ENCODE peak calls at places on chromosomes 3 and 15, in eight cellular contexts. D is EL, W is AG20443, S is nephron progenitor cell, Y is gastrocnemius medialis, N is adrenal gland, K is nucleus accumbens, Z is stromal cell of bone marrow. U is an unnamed sample.

GRCh38 chr3:37861540-37862051 is at the start of gene CTDSPL:
- DNase-seq in D (peak), W (peak), S (peak), Y (no peak), N (peak), K (no peak), Z (peak), U (no peak)

GRCh38 chr15:76056931-76057330 is 2.9 kb upstream of the TMEM266 start:
- DNase-seq in D (no peak), W (no peak), S (no peak), Y (no peak), N (no peak), K (no peak), Z (no peak), U (no peak)

GRCh38 chr3:163508212-163508611 is 1570.1 kb downstream of the SI start:
- DNase-seq in D (no peak), W (no peak), S (no peak), Y (no peak), N (no peak), K (no peak), Z (no peak), U (no peak)

GRCh38 chr3:120795959-120796358 is 53.4 kb downstream of the GTF2E1 start:
- DNase-seq in D (no peak), W (no peak), S (no peak), Y (no peak), N (no peak), K (no peak), Z (no peak), U (no peak)

GRCh38 chr15:39462691-39463090 is 118.2 kb upstream of the THBS1 start:
- DNase-seq in D (peak), W (no peak), S (no peak), Y (no peak), N (no peak), K (no peak), Z (no peak), U (no peak)

GRCh38 chr15:82040862-82041261 is 5.0 kb downstream of the MEX3B start:
- DNase-seq in D (no peak), W (no peak), S (peak), Y (no peak), N (no peak), K (no peak), Z (no peak), U (no peak)

GRCh38 chr3:47007482-47008257 is 28.2 kb downstream of the NBEAL2 start:
- DNase-seq in D (no peak), W (no peak), S (no peak), Y (no peak), N (no peak), K (no peak), Z (no peak), U (no peak)

GRCh38 chr3:13479332-13479581 is 849 bp upstream of the HDAC11 start:
- DNase-seq in D (peak), W (peak), S (no peak), Y (peak), N (no peak), K (no peak), Z (no peak), U (no peak)

GRCh38 chr3:62211675-62212429 is 161.5 kb downstream of the FEZF2 start:
- DNase-seq in D (no peak), W (no peak), S (no peak), Y (no peak), N (no peak), K (no peak), Z (no peak), U (no peak)

GRCh38 chr15:42576776-42577175 is 1.4 kb downstream of the STARD9 start:
- DNase-seq in D (no peak), W (no peak), S (no peak), Y (no peak), N (no peak), K (no peak), Z (no peak), U (no peak)

GRCh38 chr3:36923523-36923943 is 21.3 kb downstream of the TRANK1 start:
- DNase-seq in D (no peak), W (no peak), S (no peak), Y (no peak), N (no peak), K (no peak), Z (no peak), U (no peak)

GRCh38 chr3:133330043-133330442 is 69.8 kb upstream of the BFSP2 start:
- DNase-seq in D (no peak), W (no peak), S (peak), Y (no peak), N (no peak), K (no peak), Z (no peak), U (no peak)

GRCh38 chr3:44359146-44359751 is 20.7 kb downstream of the TCAIM start:
- DNase-seq in D (peak), W (no peak), S (peak), Y (no peak), N (no peak), K (no peak), Z (no peak), U (no peak)

GRCh38 chr3:194691481-194692281 is 6.0 kb downstream of the FAM43A start:
- DNase-seq in D (no peak), W (no peak), S (peak), Y (no peak), N (no peak), K (no peak), Z (no peak), U (no peak)

GRCh38 chr3:195999896-196000295 is 82.0 kb downstream of the TFRC start:
- DNase-seq in D (no peak), W (no peak), S (no peak), Y (no peak), N (no peak), K (no peak), Z (no peak), U (no peak)

GRCh38 chr15:56739964-56740640 is 6.8 kb upstream of the ZNF280D start:
- DNase-seq in D (no peak), W (no peak), S (no peak), Y (no peak), N (no peak), K (no peak), Z (no peak), U (no peak)

GRCh38 chr15:80788536-80788935 is 9.4 kb downstream of the CEMIP start:
- DNase-seq in D (peak), W (no peak), S (no peak), Y (no peak), N (no peak), K (no peak), Z (no peak), U (no peak)

GRCh38 chr15:63481105-63481810 is 23.1 kb upstream of the USP3 start:
- DNase-seq in D (peak), W (peak), S (no peak), Y (no peak), N (no peak), K (no peak), Z (no peak), U (no peak)

GRCh38 chr3:170414202-170414663 is 4.4 kb upstream of the CLDN11 start:
- DNase-seq in D (peak), W (peak), S (peak), Y (no peak), N (peak), K (no peak), Z (peak), U (peak)